ENCODE peak calls at places on chromosomes 7 and 10, in six cellular contexts. H is anterior cingulate cortex; P is uterus; C is choroid plexus epithelial cell; Q is CD8-positive, alpha-beta T cell; S is Calu3. G is an unnamed sample.

GRCh38 chr7:99139031-99139430 is 4.9 kb downstream of the SMURF1 start:
- DNase-seq in H (no peak), P (no peak), C (peak; percentile 38), Q (no peak), S (no peak), G (no peak)

GRCh38 chr7:40447345-40447744 is 312.5 kb downstream of the SUGCT start:
- DNase-seq in H (no peak), P (no peak), C (no peak), Q (no peak), S (no peak), G (no peak)

GRCh38 chr7:194257-194995 is 2.1 kb downstream of the FAM20C start:
- DNase-seq in H (no peak), P (no peak), C (peak; percentile 73), Q (no peak), S (no peak), G (peak; percentile 90)

GRCh38 chr10:118722694-118723093 is 32.1 kb downstream of the CACUL1 start:
- DNase-seq in H (no peak), P (no peak), C (no peak), Q (no peak), S (no peak), G (no peak)

GRCh38 chr10:52314007-52314821 is at the start of gene DKK1:
- DNase-seq in H (peak; percentile 32), P (no peak), C (peak; percentile 83), Q (no peak), S (peak; percentile 95), G (peak; percentile 91)

GRCh38 chr7:97004931-97005763 is at the start of gene DLX6:
- DNase-seq in H (no peak), P (peak; percentile 61), C (no peak), Q (no peak), S (peak; percentile 73), G (peak; percentile 93)

GRCh38 chr7:882336-883028 is 6.1 kb downstream of the GET4 start:
- DNase-seq in H (no peak), P (no peak), C (no peak), Q (no peak), S (no peak), G (no peak)

GRCh38 chr7:123705217-123705901 is 43.4 kb downstream of the WASL start:
- DNase-seq in H (no peak), P (no peak), C (no peak), Q (no peak), S (no peak), G (no peak)

GRCh38 chr10:48541144-48541795 is 63.6 kb downstream of the ARHGAP22 start:
- DNase-seq in H (no peak), P (no peak), C (no peak), Q (no peak), S (no peak), G (no peak)

GRCh38 chr10:113267616-113268015 is 285.2 kb upstream of the HABP2 start:
- DNase-seq in H (no peak), P (no peak), C (no peak), Q (no peak), S (no peak), G (no peak)

GRCh38 chr7:20542594-20542993 is 72.9 kb upstream of the ABCB5 start:
- DNase-seq in H (no peak), P (no peak), C (peak; percentile 18), Q (no peak), S (no peak), G (no peak)

GRCh38 chr10:29555746-29556481 is 78.9 kb downstream of the SVIL start:
- DNase-seq in H (no peak), P (peak; percentile 52), C (peak; percentile 65), Q (no peak), S (no peak), G (no peak)

GRCh38 chr7:90706067-90706716 is 110.1 kb downstream of the CDK14 start:
- DNase-seq in H (no peak), P (no peak), C (peak; percentile 69), Q (no peak), S (no peak), G (peak; percentile 2)

GRCh38 chr7:45646996-45647411 is 72.8 kb downstream of the ADCY1 start:
- DNase-seq in H (no peak), P (no peak), C (no peak), Q (no peak), S (no peak), G (no peak)

GRCh38 chr10:12954866-12955265 is 46.6 kb downstream of the CCDC3 start:
- DNase-seq in H (no peak), P (no peak), C (no peak), Q (no peak), S (no peak), G (no peak)

GRCh38 chr10:1677307-1677939 is 59.9 kb downstream of the ADARB2 start:
- DNase-seq in H (no peak), P (no peak), C (no peak), Q (no peak), S (no peak), G (no peak)

GRCh38 chr7:51430480-51431086 is 114.0 kb upstream of the COBL start:
- DNase-seq in H (peak; percentile 14), P (no peak), C (peak; percentile 46), Q (peak; percentile 18), S (peak; percentile 82), G (peak; percentile 43)